ENCODE peak calls at places on chromosomes 16 and 17, in six cellular contexts. D is left lung, X is RWPE1, K is mammary epithelial cell, Y is A549, O is heart right ventricle. Z is an unnamed sample.

GRCh38 chr16:24463196-24463945 is 76.0 kb upstream of the RBBP6 start:
- DNase-seq in D (no peak), X (no peak), K (no peak), Y (no peak), O (no peak), Z (no peak)

GRCh38 chr17:9279911-9280310 is 258.6 kb downstream of the NTN1 start:
- DNase-seq in D (no peak), X (no peak), K (no peak), Y (no peak), O (no peak), Z (no peak)

GRCh38 chr17:29178750-29179231 is 1.4 kb downstream of the MYO18A start:
- DNase-seq in D (no peak), X (peak), K (peak), Y (peak), O (no peak), Z (no peak)

GRCh38 chr17:58184308-58184985 is 8.1 kb upstream of the EPX start:
- DNase-seq in D (no peak), X (peak), K (peak), Y (no peak), O (no peak), Z (no peak)

GRCh38 chr17:49514374-49514738 is 19.3 kb downstream of the NGFR start:
- DNase-seq in D (no peak), X (no peak), K (no peak), Y (no peak), O (no peak), Z (no peak)

GRCh38 chr16:3157229-3158013 is 22.6 kb downstream of the ZNF213 start:
- DNase-seq in D (peak), X (peak), K (peak), Y (peak), O (peak), Z (peak)

GRCh38 chr16:1338119-1338730 is 4.8 kb downstream of the BAIAP3 start:
- DNase-seq in D (no peak), X (no peak), K (no peak), Y (peak), O (no peak), Z (peak)

GRCh38 chr17:11182430-11182829 is 58.6 kb upstream of the SHISA6 start:
- DNase-seq in D (no peak), X (no peak), K (no peak), Y (no peak), O (no peak), Z (no peak)

GRCh38 chr17:17235212-17236174 is 1.5 kb downstream of the FLCN start:
- DNase-seq in D (no peak), X (no peak), K (peak), Y (no peak), O (no peak), Z (no peak)

GRCh38 chr17:28763137-28763799 is 19.5 kb downstream of the TRAF4 start:
- DNase-seq in D (no peak), X (no peak), K (no peak), Y (no peak), O (no peak), Z (no peak)

GRCh38 chr17:4585203-4585939 is 1.0 kb downstream of the SMTNL2 start:
- DNase-seq in D (peak), X (no peak), K (no peak), Y (no peak), O (no peak), Z (no peak)

GRCh38 chr16:68564367-68564985 is 25.4 kb downstream of the ZFP90 start:
- DNase-seq in D (no peak), X (no peak), K (no peak), Y (peak), O (no peak), Z (no peak)

GRCh38 chr17:57751348-57751970 is 6.4 kb upstream of the CCDC182 start:
- DNase-seq in D (no peak), X (no peak), K (no peak), Y (no peak), O (no peak), Z (no peak)

GRCh38 chr16:86631441-86631840 is 53.1 kb downstream of the FOXL1 start:
- DNase-seq in D (no peak), X (peak), K (peak), Y (peak), O (no peak), Z (no peak)

GRCh38 chr17:45338023-45338781 is 21.4 kb upstream of the MAP3K14 start:
- DNase-seq in D (no peak), X (no peak), K (no peak), Y (no peak), O (peak), Z (peak)

GRCh38 chr16:2482181-2483107 is 7.5 kb downstream of the TBC1D24 start:
- DNase-seq in D (no peak), X (no peak), K (peak), Y (no peak), O (no peak), Z (no peak)

GRCh38 chr16:83231771-83232170 is 576.0 kb upstream of the HSBP1 start:
- DNase-seq in D (no peak), X (no peak), K (no peak), Y (no peak), O (no peak), Z (no peak)

GRCh38 chr16:65702707-65703402 is 581.0 kb upstream of the CDH11 start:
- DNase-seq in D (no peak), X (no peak), K (no peak), Y (no peak), O (no peak), Z (no peak)

GRCh38 chr17:17043668-17044226 is 1.5 kb downstream of the MPRIP start:
- DNase-seq in D (peak), X (peak), K (no peak), Y (peak), O (no peak), Z (no peak)

GRCh38 chr17:75504347-75505151 is 10.8 kb downstream of the CASKIN2 start:
- DNase-seq in D (peak), X (peak), K (peak), Y (peak), O (peak), Z (peak)

GRCh38 chr16:57892041-57892440 is 78.9 kb downstream of the CNGB1 start:
- DNase-seq in D (no peak), X (peak), K (peak), Y (no peak), O (no peak), Z (no peak)

GRCh38 chr17:62658136-62658535 is 30.7 kb downstream of the MRC2 start:
- DNase-seq in D (no peak), X (no peak), K (no peak), Y (no peak), O (no peak), Z (no peak)

GRCh38 chr16:89422905-89423630 is 67.3 kb downstream of the ANKRD11 start:
- DNase-seq in D (no peak), X (no peak), K (peak), Y (no peak), O (no peak), Z (no peak)

GRCh38 chr17:49016775-49017463 is 19.7 kb downstream of the IGF2BP1 start:
- DNase-seq in D (no peak), X (peak), K (peak), Y (peak), O (no peak), Z (no peak)

GRCh38 chr17:10096556-10096955 is 101.8 kb downstream of the GAS7 start:
- DNase-seq in D (no peak), X (no peak), K (no peak), Y (no peak), O (no peak), Z (no peak)

GRCh38 chr16:52074133-52074532 is 472.8 kb downstream of the TOX3 start:
- DNase-seq in D (no peak), X (no peak), K (no peak), Y (no peak), O (no peak), Z (no peak)

GRCh38 chr16:56793504-56793903 is 63.6 kb downstream of the NUP93 start:
- DNase-seq in D (no peak), X (no peak), K (peak), Y (peak), O (no peak), Z (peak)

GRCh38 chr16:11349599-11350276 is 4.5 kb downstream of the RMI2 start:
- DNase-seq in D (peak), X (peak), K (peak), Y (no peak), O (peak), Z (no peak)

GRCh38 chr16:83224642-83225041 is 583.1 kb upstream of the HSBP1 start:
- DNase-seq in D (no peak), X (no peak), K (no peak), Y (no peak), O (no peak), Z (no peak)

DNA sequence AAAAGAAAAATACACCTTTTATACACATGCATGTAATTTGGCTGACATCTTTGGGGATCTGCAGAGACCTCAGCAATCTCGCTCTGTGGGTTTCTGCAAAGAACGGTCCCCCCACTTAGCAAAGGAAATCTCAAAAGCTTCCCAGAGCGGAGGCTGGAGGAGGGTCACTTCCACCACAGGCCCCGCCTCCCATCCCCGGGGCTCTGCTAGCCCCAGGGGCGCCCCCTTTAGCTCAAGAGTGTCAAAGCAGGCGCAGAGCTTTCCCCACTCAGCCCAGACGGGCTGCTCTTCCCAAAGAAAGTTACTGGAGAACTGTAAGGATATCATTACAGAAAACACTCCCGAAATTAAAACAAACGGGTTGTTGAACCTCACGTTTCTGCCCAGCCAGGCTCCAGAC is 11.4 kb downstream of the SLC13A5 start:
- DNase-seq in D (no peak), X (no peak), K (no peak), Y (peak), O (no peak), Z (peak)
- TF ChIP-seq CTCF in D (peak), X (no peak), K (peak), Y (peak), O (peak), Z (peak)

DNA sequence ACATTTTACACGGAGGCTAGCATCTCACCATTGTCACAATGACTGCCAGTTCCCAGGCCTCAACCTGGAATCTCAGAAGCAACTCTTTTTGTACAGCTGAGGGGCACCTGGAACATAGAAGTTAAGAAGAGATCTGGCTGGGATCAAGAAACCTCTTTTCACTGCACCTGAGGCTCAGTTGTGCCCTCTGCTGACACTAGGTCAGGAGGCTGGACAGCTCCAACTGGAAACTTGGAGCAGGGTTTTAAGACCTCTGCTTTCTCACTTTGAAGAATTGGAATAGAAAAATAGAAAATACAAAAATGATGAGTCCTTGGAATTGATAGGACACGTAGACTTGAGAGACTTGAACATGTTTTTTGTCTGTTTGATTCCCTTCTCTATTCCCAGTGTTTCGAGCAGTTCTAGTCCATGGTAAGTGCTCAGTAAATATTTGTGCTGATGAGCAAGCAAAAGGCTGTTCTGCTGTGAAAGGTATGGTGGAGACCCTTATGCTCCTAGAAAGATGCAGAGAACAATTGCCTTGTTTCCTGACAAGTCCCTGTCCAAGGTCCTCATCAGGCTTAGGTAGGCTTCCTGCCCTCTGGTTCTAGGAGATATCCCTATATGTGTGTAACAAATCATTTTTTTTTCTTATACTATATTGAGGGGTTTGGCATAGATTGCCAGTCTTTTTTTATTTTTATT is 13.6 kb upstream of the PPM1D start:
- DNase-seq in D (no peak), X (no peak), K (no peak), Y (peak), O (no peak), Z (peak)
- TF ChIP-seq CTCF in D (no peak), X (no peak), K (peak), Y (peak), O (no peak), Z (no peak)

GRCh38 chr17:37190493-37190892 is 185.3 kb upstream of the C17orf78 start:
- DNase-seq in D (no peak), X (no peak), K (no peak), Y (no peak), O (no peak), Z (no peak)
- TF ChIP-seq CTCF in D (no peak), X (no peak), K (peak), Y (no peak), O (no peak), Z (peak)

GRCh38 chr17:59693582-59693981 is 13.6 kb downstream of the PTRH2 start:
- DNase-seq in D (peak), X (no peak), K (no peak), Y (no peak), O (no peak), Z (no peak)

GRCh38 chr17:59696682-59697277 is 10.4 kb downstream of the PTRH2 start:
- DNase-seq in D (no peak), X (no peak), K (no peak), Y (no peak), O (no peak), Z (no peak)

GRCh38 chr17:59694344-59694743 is 12.9 kb downstream of the PTRH2 start:
- DNase-seq in D (no peak), X (no peak), K (no peak), Y (no peak), O (no peak), Z (no peak)

GRCh38 chr17:59698143-59698542 is 9.1 kb downstream of the PTRH2 start:
- DNase-seq in D (no peak), X (no peak), K (no peak), Y (no peak), O (no peak), Z (no peak)

DNA sequence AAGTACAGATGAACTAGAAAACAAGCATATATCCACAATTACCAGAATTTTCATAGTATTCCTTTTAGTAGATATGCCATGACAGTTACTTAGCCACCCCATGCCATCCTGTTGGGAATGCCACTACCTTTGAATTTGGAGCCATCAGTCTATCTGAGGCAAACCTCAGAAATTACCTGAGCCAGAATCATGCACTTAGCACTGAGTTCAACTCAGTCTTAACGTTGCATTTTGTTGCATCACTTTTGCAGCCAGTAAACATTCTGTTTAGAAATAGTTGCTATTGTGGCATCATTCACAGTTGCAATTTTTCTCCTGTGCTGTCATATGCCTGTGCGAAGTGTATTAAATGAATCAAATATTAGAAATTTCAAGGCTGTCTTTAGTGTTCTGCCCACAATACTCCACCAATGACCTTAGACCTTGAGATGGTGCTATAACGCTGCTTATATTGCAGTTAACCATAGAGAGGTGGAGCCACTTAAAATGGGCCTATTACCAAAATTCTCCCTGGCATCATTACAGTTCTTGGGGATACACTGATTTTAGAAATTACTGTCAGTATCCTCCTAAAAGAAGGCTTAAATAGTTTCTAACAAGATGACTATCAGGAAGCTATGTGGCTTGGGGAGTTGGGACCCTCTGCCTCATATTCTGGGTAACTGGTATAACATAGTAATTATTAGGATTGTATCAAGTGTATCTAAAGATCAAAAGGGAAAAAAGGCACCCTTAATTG is 11.1 kb downstream of the PTRH2 start:
- DNase-seq in D (no peak), X (no peak), K (no peak), Y (peak), O (no peak), Z (no peak)
- TF ChIP-seq CTCF in D (no peak), X (no peak), K (no peak), Y (no peak), O (no peak), Z (no peak)

DNA sequence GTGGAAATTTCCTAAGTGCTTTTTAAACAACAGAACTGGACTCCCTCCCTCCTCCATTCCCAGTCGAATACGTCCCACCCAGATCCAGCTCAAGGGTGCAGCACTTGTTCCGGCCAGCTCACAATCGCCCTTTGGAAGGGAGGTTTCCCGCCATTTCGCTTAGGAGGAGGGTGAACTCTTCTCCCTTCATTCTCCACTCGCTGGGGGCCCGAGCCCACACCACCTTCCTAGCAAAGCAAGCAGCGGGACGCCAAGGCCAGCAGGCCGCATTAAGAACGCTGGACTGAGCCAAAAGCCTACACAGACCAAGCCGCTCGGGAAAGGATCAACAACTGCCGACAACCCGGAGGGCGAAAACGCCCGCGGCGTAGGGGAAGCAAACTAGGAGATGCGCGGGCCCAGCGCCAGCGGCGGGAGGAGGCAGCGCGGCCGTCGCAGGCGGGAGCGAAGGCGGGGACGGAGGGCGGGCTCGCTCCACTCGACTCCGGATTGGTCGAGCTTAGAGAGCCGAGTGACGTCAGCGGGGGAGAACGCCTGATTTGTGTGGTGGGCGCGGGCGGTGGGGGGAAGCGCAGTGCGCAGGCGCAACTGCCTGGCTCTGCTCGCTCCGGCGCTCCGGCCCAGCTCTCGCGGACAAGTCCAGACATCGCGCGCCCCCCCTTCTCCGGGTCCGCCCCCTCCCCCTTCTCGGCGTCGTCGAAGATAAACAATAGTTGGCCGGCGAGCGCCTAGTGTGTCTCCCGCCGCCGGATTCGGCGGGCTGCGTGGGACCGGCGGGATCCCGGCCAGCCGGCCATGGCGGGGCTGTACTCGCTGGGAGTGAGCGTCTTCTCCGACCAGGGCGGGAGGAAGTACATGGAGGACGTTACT is at the start of gene PPM1D:
- DNase-seq in D (peak), X (peak), K (peak), Y (peak), O (peak), Z (peak)
- TF ChIP-seq CTCF in D (peak), X (no peak), K (no peak), Y (no peak), O (no peak), Z (no peak)

GRCh38 chr17:40427002-40427491 is 9.4 kb upstream of the TOP2A start:
- DNase-seq in D (no peak), X (no peak), K (no peak), Y (no peak), O (no peak), Z (no peak)
- TF ChIP-seq CTCF in D (no peak), X (no peak), K (no peak), Y (no peak), O (no peak), Z (no peak)